ENCODE peak calls at places on chromosomes 12 and 14, in nine cellular contexts. One of them, this sample, is unnamed.

GRCh38 chr14:99213603-99214002 is 58.4 kb downstream of the BCL11B start:
- DNase-seq in A549: no peak
- DNase-seq in Panc1: no peak
- DNase-seq in HepG2: no peak
- DNase-seq in HL-60: no peak
- DNase-seq in SK-N-SH: no peak
- DNase-seq in GM23338: no peak
- DNase-seq in GM12878: no peak
- DNase-seq in K562: no peak
- DNase-seq in this sample: no peak

GRCh38 chr12:31813305-31813704 is 84.5 kb upstream of the AMN1 start:
- DNase-seq in A549: no peak
- DNase-seq in Panc1: no peak
- DNase-seq in HepG2: peak
- DNase-seq in HL-60: no peak
- DNase-seq in SK-N-SH: no peak
- DNase-seq in GM23338: peak
- DNase-seq in GM12878: no peak
- DNase-seq in K562: no peak
- DNase-seq in this sample: no peak

GRCh38 chr12:3216726-3217682 is 139.8 kb downstream of the TSPAN9 start:
- DNase-seq in A549: no peak
- DNase-seq in Panc1: no peak
- DNase-seq in HepG2: no peak
- DNase-seq in HL-60: no peak
- DNase-seq in SK-N-SH: no peak
- DNase-seq in GM23338: no peak
- DNase-seq in GM12878: no peak
- DNase-seq in K562: no peak
- DNase-seq in this sample: peak

GRCh38 chr12:14723763-14724162 is 27.4 kb upstream of the GUCY2C start:
- DNase-seq in A549: peak
- DNase-seq in Panc1: no peak
- DNase-seq in HepG2: peak
- DNase-seq in HL-60: peak
- DNase-seq in SK-N-SH: peak
- DNase-seq in GM23338: peak
- DNase-seq in GM12878: peak
- DNase-seq in K562: peak
- DNase-seq in this sample: peak

GRCh38 chr12:108214486-108214885 is 85.4 kb downstream of the WSCD2 start:
- DNase-seq in A549: peak
- DNase-seq in Panc1: no peak
- DNase-seq in HepG2: peak
- DNase-seq in HL-60: peak
- DNase-seq in SK-N-SH: no peak
- DNase-seq in GM23338: peak
- DNase-seq in GM12878: no peak
- DNase-seq in K562: peak
- DNase-seq in this sample: no peak

GRCh38 chr14:84826349-84826748 is 703.6 kb upstream of the FLRT2 start:
- DNase-seq in A549: no peak
- DNase-seq in Panc1: no peak
- DNase-seq in HepG2: no peak
- DNase-seq in HL-60: no peak
- DNase-seq in SK-N-SH: no peak
- DNase-seq in GM23338: no peak
- DNase-seq in GM12878: no peak
- DNase-seq in K562: no peak
- DNase-seq in this sample: no peak

GRCh38 chr12:122062832-122063690 is 15.5 kb upstream of the MLXIP start:
- DNase-seq in A549: peak
- DNase-seq in Panc1: no peak
- DNase-seq in HepG2: peak
- DNase-seq in HL-60: peak
- DNase-seq in SK-N-SH: peak
- DNase-seq in GM23338: no peak
- DNase-seq in GM12878: no peak
- DNase-seq in K562: peak
- DNase-seq in this sample: peak

GRCh38 chr12:50066402-50066801 is 9.0 kb downstream of the ASIC1 start:
- DNase-seq in A549: no peak
- DNase-seq in Panc1: no peak
- DNase-seq in HepG2: no peak
- DNase-seq in HL-60: no peak
- DNase-seq in SK-N-SH: no peak
- DNase-seq in GM23338: peak
- DNase-seq in GM12878: no peak
- DNase-seq in K562: no peak
- DNase-seq in this sample: no peak

GRCh38 chr14:55701638-55702037 is 121.6 kb downstream of the KTN1 start:
- DNase-seq in A549: no peak
- DNase-seq in Panc1: no peak
- DNase-seq in HepG2: no peak
- DNase-seq in HL-60: no peak
- DNase-seq in SK-N-SH: no peak
- DNase-seq in GM23338: no peak
- DNase-seq in GM12878: peak
- DNase-seq in K562: no peak
- DNase-seq in this sample: no peak

DNA sequence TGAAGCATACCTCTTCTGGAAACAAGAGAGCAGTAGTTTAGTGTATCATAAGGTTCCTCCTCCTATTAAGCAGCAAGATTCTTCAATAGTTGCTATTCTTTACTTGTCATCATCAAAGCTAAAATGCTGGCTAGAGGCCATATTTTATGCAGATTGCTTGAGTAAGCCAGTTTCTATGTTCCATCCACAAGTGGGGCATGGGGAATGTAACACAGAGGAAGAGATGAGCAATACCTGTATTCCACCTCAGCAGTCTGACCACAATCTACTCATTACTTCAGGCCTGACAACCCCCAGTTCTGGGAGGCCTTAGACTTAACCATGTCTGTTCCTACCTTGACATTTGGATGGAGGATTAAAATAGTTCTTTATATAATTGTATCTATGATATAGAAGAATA is 423.6 kb downstream of the BTG1 start:
- DNase-seq in A549: no peak
- DNase-seq in Panc1: no peak
- DNase-seq in HepG2: no peak
- DNase-seq in HL-60: no peak
- DNase-seq in SK-N-SH: no peak
- DNase-seq in GM23338: no peak
- DNase-seq in GM12878: no peak
- DNase-seq in K562: no peak
- DNase-seq in this sample: no peak
- TF ChIP-seq REST in A549: no peak
- TF ChIP-seq REST in Panc1: no peak
- TF ChIP-seq REST in HepG2: no peak
- TF ChIP-seq REST in HL-60: no peak
- TF ChIP-seq REST in SK-N-SH: no peak
- TF ChIP-seq REST in GM23338: no peak
- TF ChIP-seq REST in GM12878: no peak
- TF ChIP-seq REST in K562: no peak
- TF ChIP-seq REST in this sample: no peak

DNA sequence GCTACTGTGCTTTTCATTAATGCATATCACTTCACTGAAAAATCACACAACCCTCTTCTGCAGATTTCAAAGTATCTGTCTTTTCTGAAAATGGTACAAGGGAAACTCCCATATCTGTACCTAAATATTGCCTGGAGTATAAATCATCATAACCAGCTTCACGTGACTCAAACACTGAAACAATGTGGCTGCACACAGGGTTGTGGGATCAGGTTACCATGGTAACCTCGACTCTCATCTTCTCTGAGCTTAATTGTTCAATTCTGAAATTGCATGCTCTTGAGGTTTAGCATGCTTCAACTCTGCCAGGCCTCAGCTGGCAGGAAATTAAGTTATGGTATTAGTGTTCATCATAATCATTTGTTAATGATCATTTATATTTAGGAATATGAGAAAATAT is 77.5 kb upstream of the CPSF6 start:
- DNase-seq in A549: no peak
- DNase-seq in Panc1: no peak
- DNase-seq in HepG2: no peak
- DNase-seq in HL-60: no peak
- DNase-seq in SK-N-SH: peak
- DNase-seq in GM23338: no peak
- DNase-seq in GM12878: peak
- DNase-seq in K562: no peak
- DNase-seq in this sample: no peak
- TF ChIP-seq REST in A549: no peak
- TF ChIP-seq REST in Panc1: no peak
- TF ChIP-seq REST in HepG2: no peak
- TF ChIP-seq REST in HL-60: no peak
- TF ChIP-seq REST in SK-N-SH: no peak
- TF ChIP-seq REST in GM23338: no peak
- TF ChIP-seq REST in GM12878: no peak
- TF ChIP-seq REST in K562: no peak
- TF ChIP-seq REST in this sample: no peak

DNA sequence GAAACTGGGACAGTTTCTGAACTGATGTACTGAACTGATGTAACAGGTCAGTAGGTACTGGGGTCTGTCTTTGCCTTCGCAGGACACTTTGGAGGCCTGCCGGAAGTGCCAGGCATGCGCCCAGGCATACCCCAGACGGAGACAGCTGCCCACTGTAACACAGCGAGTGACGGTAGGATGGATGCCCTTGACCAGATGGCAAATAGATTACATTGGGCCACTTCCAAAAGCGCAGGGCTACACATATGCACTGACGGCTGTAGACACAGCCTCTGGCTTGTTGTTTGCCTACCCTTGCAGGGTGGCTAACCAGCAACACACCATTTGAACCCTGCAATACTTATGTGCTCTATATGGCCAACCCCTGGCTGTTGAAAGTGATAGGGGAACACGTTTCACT is 94.1 kb upstream of the TMPO start:
- DNase-seq in A549: no peak
- DNase-seq in Panc1: no peak
- DNase-seq in HepG2: no peak
- DNase-seq in HL-60: no peak
- DNase-seq in SK-N-SH: peak
- DNase-seq in GM23338: no peak
- DNase-seq in GM12878: no peak
- DNase-seq in K562: no peak
- DNase-seq in this sample: no peak
- TF ChIP-seq REST in A549: no peak
- TF ChIP-seq REST in Panc1: no peak
- TF ChIP-seq REST in HepG2: no peak
- TF ChIP-seq REST in HL-60: no peak
- TF ChIP-seq REST in SK-N-SH: no peak
- TF ChIP-seq REST in GM23338: no peak
- TF ChIP-seq REST in GM12878: no peak
- TF ChIP-seq REST in K562: no peak
- TF ChIP-seq REST in this sample: no peak

GRCh38 chr14:74902941-74903705 is 19.9 kb downstream of the RPS6KL1 start:
- DNase-seq in A549: no peak
- DNase-seq in Panc1: no peak
- DNase-seq in HepG2: no peak
- DNase-seq in HL-60: no peak
- DNase-seq in SK-N-SH: no peak
- DNase-seq in GM23338: peak
- DNase-seq in GM12878: no peak
- DNase-seq in K562: no peak
- DNase-seq in this sample: no peak

GRCh38 chr14:74904623-74905503 is 18.2 kb downstream of the RPS6KL1 start:
- DNase-seq in A549: no peak
- DNase-seq in Panc1: no peak
- DNase-seq in HepG2: no peak
- DNase-seq in HL-60: no peak
- DNase-seq in SK-N-SH: no peak
- DNase-seq in GM23338: no peak
- DNase-seq in GM12878: no peak
- DNase-seq in K562: no peak
- DNase-seq in this sample: no peak

GRCh38 chr14:74907744-74908143 is 15.3 kb downstream of the RPS6KL1 start:
- DNase-seq in A549: no peak
- DNase-seq in Panc1: no peak
- DNase-seq in HepG2: no peak
- DNase-seq in HL-60: no peak
- DNase-seq in SK-N-SH: no peak
- DNase-seq in GM23338: no peak
- DNase-seq in GM12878: no peak
- DNase-seq in K562: no peak
- DNase-seq in this sample: no peak

GRCh38 chr14:74906923-74907620 is 16.0 kb downstream of the RPS6KL1 start:
- DNase-seq in A549: no peak
- DNase-seq in Panc1: no peak
- DNase-seq in HepG2: no peak
- DNase-seq in HL-60: no peak
- DNase-seq in SK-N-SH: no peak
- DNase-seq in GM23338: peak
- DNase-seq in GM12878: no peak
- DNase-seq in K562: no peak
- DNase-seq in this sample: no peak

DNA sequence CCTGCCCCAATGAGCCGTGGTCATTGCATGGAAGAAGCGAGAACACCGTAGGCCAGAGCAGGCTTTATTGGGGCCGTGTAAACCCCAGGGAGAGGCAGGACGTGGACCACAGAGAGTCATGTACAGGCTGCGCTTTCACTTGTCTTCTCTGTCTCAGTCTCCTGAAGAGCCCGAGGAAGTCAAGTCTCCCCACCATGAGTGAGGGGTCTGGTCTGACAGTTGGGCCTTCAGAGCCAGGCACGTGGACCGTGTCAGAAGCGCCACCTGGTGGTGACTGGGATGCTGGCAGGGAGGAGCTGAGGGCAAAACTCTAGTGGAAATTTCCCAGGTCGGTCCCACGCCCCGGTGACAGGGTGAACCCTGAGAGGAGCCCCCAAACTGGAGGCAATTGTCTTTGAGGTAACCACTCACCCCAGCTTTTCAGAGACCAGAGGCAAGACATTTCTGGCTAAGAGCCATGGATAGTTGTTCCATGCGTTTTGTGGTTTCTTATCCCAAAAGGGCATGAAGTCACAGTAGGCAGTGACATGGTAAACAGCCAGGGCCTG is 17.4 kb downstream of the RPS6KL1 start:
- DNase-seq in A549: peak
- DNase-seq in Panc1: no peak
- DNase-seq in HepG2: peak
- DNase-seq in HL-60: peak
- DNase-seq in SK-N-SH: peak
- DNase-seq in GM23338: peak
- DNase-seq in GM12878: no peak
- DNase-seq in K562: peak
- DNase-seq in this sample: peak
- TF ChIP-seq REST in A549: no peak
- TF ChIP-seq REST in Panc1: no peak
- TF ChIP-seq REST in HepG2: no peak
- TF ChIP-seq REST in HL-60: no peak
- TF ChIP-seq REST in SK-N-SH: no peak
- TF ChIP-seq REST in GM23338: no peak
- TF ChIP-seq REST in GM12878: no peak
- TF ChIP-seq REST in K562: no peak
- TF ChIP-seq REST in this sample: no peak

GRCh38 chr12:127176804-127177203 is 1090.2 kb upstream of the TMEM132C start:
- DNase-seq in A549: no peak
- DNase-seq in Panc1: no peak
- DNase-seq in HepG2: no peak
- DNase-seq in HL-60: no peak
- DNase-seq in SK-N-SH: no peak
- DNase-seq in GM23338: peak
- DNase-seq in GM12878: no peak
- DNase-seq in K562: no peak
- DNase-seq in this sample: no peak
- TF ChIP-seq REST in A549: no peak
- TF ChIP-seq REST in Panc1: no peak
- TF ChIP-seq REST in HepG2: no peak
- TF ChIP-seq REST in HL-60: no peak
- TF ChIP-seq REST in SK-N-SH: no peak
- TF ChIP-seq REST in GM23338: no peak
- TF ChIP-seq REST in GM12878: no peak
- TF ChIP-seq REST in K562: no peak
- TF ChIP-seq REST in this sample: no peak